ENCODE peak calls at places on chromosomes 3 and 15, in nine cellular contexts. One of them, this sample, is unnamed.

GRCh38 chr15:38536201-38536676 is 28.4 kb downstream of the RASGRP1 start:
- DNase-seq in activated CD4-positive, CD25-positive, alpha-beta regulatory T cell: no peak
- DNase-seq in body of pancreas: peak; percentile 37
- DNase-seq in stimulated activated naive CD8-positive, alpha-beta T cell treated with anti-CD3 and anti-CD28 coated beads, Interleukin-15, amount 100 ng/mL, for 72 hours: no peak
- DNase-seq in nephron progenitor cell: no peak
- DNase-seq in ACHN: peak; percentile 24
- DNase-seq in stimulated activated CD4-positive, alpha-beta T cell treated with anti-CD3 and anti-CD28 coated beads, Interleukin-12 subunit alpha, Interleukin-12 subunit beta, amount 100 ng/mL, for 48 hours: no peak
- DNase-seq in mucosa of gallbladder: no peak
- DNase-seq in skeletal muscle cell: peak; percentile 90
- DNase-seq in this sample: no peak

GRCh38 chr15:66841953-66842681 is 140.1 kb downstream of the SMAD6 start:
- DNase-seq in body of pancreas: peak; percentile 89
- DNase-seq in nephron progenitor cell: peak; percentile 70
- DNase-seq in stimulated activated naive CD8-positive, alpha-beta T cell treated with anti-CD3 and anti-CD28 coated beads, Interleukin-15, amount 100 ng/mL, for 72 hours: no peak
- DNase-seq in skeletal muscle cell: peak; percentile 63
- DNase-seq in ACHN: peak; percentile 89
- DNase-seq in mucosa of gallbladder: peak; percentile 88
- DNase-seq in activated CD4-positive, CD25-positive, alpha-beta regulatory T cell: no peak
- DNase-seq in stimulated activated CD4-positive, alpha-beta T cell treated with anti-CD3 and anti-CD28 coated beads, Interleukin-12 subunit alpha, Interleukin-12 subunit beta, amount 100 ng/mL, for 48 hours: no peak
- DNase-seq in this sample: peak; percentile 89

GRCh38 chr15:63638828-63639227 is 41.6 kb downstream of the FBXL22 start:
- DNase-seq in nephron progenitor cell: no peak
- DNase-seq in activated CD4-positive, CD25-positive, alpha-beta regulatory T cell: no peak
- DNase-seq in skeletal muscle cell: no peak
- DNase-seq in mucosa of gallbladder: no peak
- DNase-seq in stimulated activated CD4-positive, alpha-beta T cell treated with anti-CD3 and anti-CD28 coated beads, Interleukin-12 subunit alpha, Interleukin-12 subunit beta, amount 100 ng/mL, for 48 hours: no peak
- DNase-seq in ACHN: no peak
- DNase-seq in stimulated activated naive CD8-positive, alpha-beta T cell treated with anti-CD3 and anti-CD28 coated beads, Interleukin-15, amount 100 ng/mL, for 72 hours: no peak
- DNase-seq in body of pancreas: no peak
- DNase-seq in this sample: no peak

GRCh38 chr3:151085227-151085888 is at the start of gene MED12L:
- DNase-seq in ACHN: peak; percentile 70
- DNase-seq in skeletal muscle cell: peak; percentile 39
- DNase-seq in stimulated activated naive CD8-positive, alpha-beta T cell treated with anti-CD3 and anti-CD28 coated beads, Interleukin-15, amount 100 ng/mL, for 72 hours: peak; percentile 76
- DNase-seq in activated CD4-positive, CD25-positive, alpha-beta regulatory T cell: no peak
- DNase-seq in body of pancreas: peak; percentile 79
- DNase-seq in stimulated activated CD4-positive, alpha-beta T cell treated with anti-CD3 and anti-CD28 coated beads, Interleukin-12 subunit alpha, Interleukin-12 subunit beta, amount 100 ng/mL, for 48 hours: peak; percentile 65
- DNase-seq in nephron progenitor cell: peak; percentile 88
- DNase-seq in mucosa of gallbladder: peak; percentile 69
- DNase-seq in this sample: peak; percentile 88

GRCh38 chr3:184757010-184757651 is 45.3 kb upstream of the MAGEF1 start:
- DNase-seq in skeletal muscle cell: peak; percentile 94
- DNase-seq in stimulated activated naive CD8-positive, alpha-beta T cell treated with anti-CD3 and anti-CD28 coated beads, Interleukin-15, amount 100 ng/mL, for 72 hours: no peak
- DNase-seq in stimulated activated CD4-positive, alpha-beta T cell treated with anti-CD3 and anti-CD28 coated beads, Interleukin-12 subunit alpha, Interleukin-12 subunit beta, amount 100 ng/mL, for 48 hours: no peak
- DNase-seq in ACHN: no peak
- DNase-seq in body of pancreas: peak; percentile 45
- DNase-seq in mucosa of gallbladder: peak; percentile 68
- DNase-seq in nephron progenitor cell: peak; percentile 45
- DNase-seq in activated CD4-positive, CD25-positive, alpha-beta regulatory T cell: no peak
- DNase-seq in this sample: no peak

GRCh38 chr15:96242761-96243160 is 87.7 kb upstream of the NR2F2 start:
- DNase-seq in stimulated activated naive CD8-positive, alpha-beta T cell treated with anti-CD3 and anti-CD28 coated beads, Interleukin-15, amount 100 ng/mL, for 72 hours: no peak
- DNase-seq in ACHN: no peak
- DNase-seq in body of pancreas: no peak
- DNase-seq in nephron progenitor cell: no peak
- DNase-seq in skeletal muscle cell: no peak
- DNase-seq in stimulated activated CD4-positive, alpha-beta T cell treated with anti-CD3 and anti-CD28 coated beads, Interleukin-12 subunit alpha, Interleukin-12 subunit beta, amount 100 ng/mL, for 48 hours: no peak
- DNase-seq in mucosa of gallbladder: no peak
- DNase-seq in activated CD4-positive, CD25-positive, alpha-beta regulatory T cell: no peak
- DNase-seq in this sample: no peak

GRCh38 chr3:58274027-58274614 is 31.9 kb upstream of the RPP14 start:
- DNase-seq in skeletal muscle cell: no peak
- DNase-seq in nephron progenitor cell: no peak
- DNase-seq in body of pancreas: no peak
- DNase-seq in stimulated activated CD4-positive, alpha-beta T cell treated with anti-CD3 and anti-CD28 coated beads, Interleukin-12 subunit alpha, Interleukin-12 subunit beta, amount 100 ng/mL, for 48 hours: no peak
- DNase-seq in mucosa of gallbladder: no peak
- DNase-seq in ACHN: no peak
- DNase-seq in activated CD4-positive, CD25-positive, alpha-beta regulatory T cell: no peak
- DNase-seq in stimulated activated naive CD8-positive, alpha-beta T cell treated with anti-CD3 and anti-CD28 coated beads, Interleukin-15, amount 100 ng/mL, for 72 hours: no peak
- DNase-seq in this sample: no peak

GRCh38 chr15:91426412-91426811 is 326.4 kb downstream of the SV2B start:
- DNase-seq in activated CD4-positive, CD25-positive, alpha-beta regulatory T cell: no peak
- DNase-seq in mucosa of gallbladder: no peak
- DNase-seq in stimulated activated CD4-positive, alpha-beta T cell treated with anti-CD3 and anti-CD28 coated beads, Interleukin-12 subunit alpha, Interleukin-12 subunit beta, amount 100 ng/mL, for 48 hours: no peak
- DNase-seq in body of pancreas: no peak
- DNase-seq in skeletal muscle cell: no peak
- DNase-seq in ACHN: peak; percentile 29
- DNase-seq in stimulated activated naive CD8-positive, alpha-beta T cell treated with anti-CD3 and anti-CD28 coated beads, Interleukin-15, amount 100 ng/mL, for 72 hours: no peak
- DNase-seq in nephron progenitor cell: no peak
- DNase-seq in this sample: peak; percentile 56

GRCh38 chr15:73318463-73319351 is 50.1 kb downstream of the HCN4 start:
- DNase-seq in body of pancreas: peak; percentile 14
- DNase-seq in activated CD4-positive, CD25-positive, alpha-beta regulatory T cell: no peak
- DNase-seq in stimulated activated CD4-positive, alpha-beta T cell treated with anti-CD3 and anti-CD28 coated beads, Interleukin-12 subunit alpha, Interleukin-12 subunit beta, amount 100 ng/mL, for 48 hours: no peak
- DNase-seq in nephron progenitor cell: peak; percentile 70
- DNase-seq in ACHN: no peak
- DNase-seq in mucosa of gallbladder: no peak
- DNase-seq in stimulated activated naive CD8-positive, alpha-beta T cell treated with anti-CD3 and anti-CD28 coated beads, Interleukin-15, amount 100 ng/mL, for 72 hours: no peak
- DNase-seq in skeletal muscle cell: no peak
- DNase-seq in this sample: no peak

GRCh38 chr3:136728918-136729317 is 23.3 kb downstream of the STAG1 start:
- DNase-seq in nephron progenitor cell: no peak
- DNase-seq in stimulated activated naive CD8-positive, alpha-beta T cell treated with anti-CD3 and anti-CD28 coated beads, Interleukin-15, amount 100 ng/mL, for 72 hours: no peak
- DNase-seq in skeletal muscle cell: peak; percentile 19
- DNase-seq in activated CD4-positive, CD25-positive, alpha-beta regulatory T cell: no peak
- DNase-seq in body of pancreas: no peak
- DNase-seq in stimulated activated CD4-positive, alpha-beta T cell treated with anti-CD3 and anti-CD28 coated beads, Interleukin-12 subunit alpha, Interleukin-12 subunit beta, amount 100 ng/mL, for 48 hours: no peak
- DNase-seq in ACHN: peak; percentile 73
- DNase-seq in mucosa of gallbladder: no peak
- DNase-seq in this sample: no peak

GRCh38 chr3:187242435-187242834 is 45.1 kb downstream of the RTP1 start:
- DNase-seq in activated CD4-positive, CD25-positive, alpha-beta regulatory T cell: no peak
- DNase-seq in skeletal muscle cell: no peak
- DNase-seq in ACHN: no peak
- DNase-seq in stimulated activated naive CD8-positive, alpha-beta T cell treated with anti-CD3 and anti-CD28 coated beads, Interleukin-15, amount 100 ng/mL, for 72 hours: no peak
- DNase-seq in mucosa of gallbladder: no peak
- DNase-seq in body of pancreas: no peak
- DNase-seq in stimulated activated CD4-positive, alpha-beta T cell treated with anti-CD3 and anti-CD28 coated beads, Interleukin-12 subunit alpha, Interleukin-12 subunit beta, amount 100 ng/mL, for 48 hours: no peak
- DNase-seq in nephron progenitor cell: no peak
- DNase-seq in this sample: no peak

GRCh38 chr3:187735383-187735782 is 9.9 kb downstream of the BCL6 start:
- DNase-seq in activated CD4-positive, CD25-positive, alpha-beta regulatory T cell: no peak
- DNase-seq in stimulated activated naive CD8-positive, alpha-beta T cell treated with anti-CD3 and anti-CD28 coated beads, Interleukin-15, amount 100 ng/mL, for 72 hours: no peak
- DNase-seq in nephron progenitor cell: no peak
- DNase-seq in stimulated activated CD4-positive, alpha-beta T cell treated with anti-CD3 and anti-CD28 coated beads, Interleukin-12 subunit alpha, Interleukin-12 subunit beta, amount 100 ng/mL, for 48 hours: no peak
- DNase-seq in body of pancreas: no peak
- DNase-seq in ACHN: no peak
- DNase-seq in skeletal muscle cell: no peak
- DNase-seq in mucosa of gallbladder: no peak
- DNase-seq in this sample: no peak

GRCh38 chr3:158313344-158313927 is 203.5 kb downstream of the RSRC1 start:
- DNase-seq in ACHN: peak; percentile 56
- DNase-seq in mucosa of gallbladder: no peak
- DNase-seq in nephron progenitor cell: no peak
- DNase-seq in stimulated activated CD4-positive, alpha-beta T cell treated with anti-CD3 and anti-CD28 coated beads, Interleukin-12 subunit alpha, Interleukin-12 subunit beta, amount 100 ng/mL, for 48 hours: no peak
- DNase-seq in activated CD4-positive, CD25-positive, alpha-beta regulatory T cell: no peak
- DNase-seq in skeletal muscle cell: peak; percentile 6
- DNase-seq in stimulated activated naive CD8-positive, alpha-beta T cell treated with anti-CD3 and anti-CD28 coated beads, Interleukin-15, amount 100 ng/mL, for 72 hours: no peak
- DNase-seq in body of pancreas: no peak
- DNase-seq in this sample: peak; percentile 29

GRCh38 chr15:45200001-45200798 is 12.4 kb upstream of the SHF start:
- DNase-seq in activated CD4-positive, CD25-positive, alpha-beta regulatory T cell: peak; percentile 94
- DNase-seq in mucosa of gallbladder: peak; percentile 98
- DNase-seq in body of pancreas: peak; percentile 98
- DNase-seq in ACHN: peak; percentile 87
- DNase-seq in stimulated activated CD4-positive, alpha-beta T cell treated with anti-CD3 and anti-CD28 coated beads, Interleukin-12 subunit alpha, Interleukin-12 subunit beta, amount 100 ng/mL, for 48 hours: peak; percentile 91
- DNase-seq in stimulated activated naive CD8-positive, alpha-beta T cell treated with anti-CD3 and anti-CD28 coated beads, Interleukin-15, amount 100 ng/mL, for 72 hours: peak; percentile 98
- DNase-seq in skeletal muscle cell: peak; percentile 91
- DNase-seq in nephron progenitor cell: peak; percentile 97
- DNase-seq in this sample: peak; percentile 93